ENCODE peak calls at places on chromosomes 11 and 22, in ten cellular contexts. O is activated T-helper 1 cell treated with anti-CD3 and anti-CD28 coated beads, Interleukin-2, amount 50 U/mL, for 16 hours; C is mesenteric fat pad; Q is activated naive CD8-positive, alpha-beta T cell treated with anti-CD3 and anti-CD28 coated beads, Interleukin-2, amount 50 U/mL, for 16 hours; B is K562; A is activated CD4-positive, alpha-beta memory T cell treated with anti-CD3 and anti-CD28 coated beads, Interleukin-2, amount 10 ng/mL, durations not matched to agents 7 days and 5 days; E is activated T-cell treated with anti-CD3 and anti-CD28 coated beads for 1 hour; T is activated CD4-positive, alpha-beta T cell treated with anti-CD3 and anti-CD28 coated beads, Interleukin-2, amount 50 U/mL, for 1 hour; L is posterior cingulate gyrus; R is adipocyte. V is an unnamed sample.

GRCh38 chr22:19728271-19728670 is 4.9 kb downstream of the GP1BB start:
- DNase-seq in O (no peak), C (no peak), Q (no peak), B (no peak), A (no peak), E (no peak), T (no peak), L (no peak), R (no peak), V (no peak)

GRCh38 chr22:29706991-29707390 is 12.8 kb upstream of the CABP7 start:
- DNase-seq in O (no peak), C (no peak), Q (no peak), B (no peak), A (no peak), E (no peak), T (no peak), L (no peak), R (no peak), V (no peak)

GRCh38 chr11:95354304-95354703 is 123.3 kb upstream of the SESN3 start:
- DNase-seq in O (no peak), C (no peak), Q (no peak), B (no peak), A (no peak), E (no peak), T (no peak), L (no peak), R (no peak), V (no peak)

GRCh38 chr11:69292221-69292648 is 1.7 kb upstream of the MYEOV start:
- DNase-seq in O (no peak), C (no peak), Q (no peak), B (peak; percentile 66), A (peak; percentile 61), E (peak; percentile 42), T (peak; percentile 58), L (no peak), R (peak; percentile 55), V (no peak)

GRCh38 chr22:27800250-27801131 is 1.1 kb downstream of the MN1 start:
- DNase-seq in O (no peak), C (no peak), Q (no peak), B (no peak), A (no peak), E (no peak), T (no peak), L (no peak), R (peak; percentile 77), V (no peak)

GRCh38 chr22:32720924-32721323 is 80.6 kb upstream of the TIMP3 start:
- DNase-seq in O (no peak), C (no peak), Q (no peak), B (no peak), A (no peak), E (no peak), T (no peak), L (no peak), R (peak; percentile 83), V (no peak)

GRCh38 chr11:94544582-94544831 is 786 bp downstream of the FUT4 start:
- DNase-seq in O (no peak), C (no peak), Q (no peak), B (no peak), A (no peak), E (no peak), T (no peak), L (no peak), R (no peak), V (no peak)

GRCh38 chr11:86805873-86806310 is 5.5 kb downstream of the PRSS23 start:
- DNase-seq in O (no peak), C (no peak), Q (no peak), B (no peak), A (peak; percentile 72), E (no peak), T (no peak), L (no peak), R (no peak), V (no peak)

GRCh38 chr22:20490183-20490940 is 5.2 kb downstream of the KLHL22 start:
- DNase-seq in O (no peak), C (no peak), Q (no peak), B (no peak), A (no peak), E (no peak), T (no peak), L (no peak), R (no peak), V (no peak)

GRCh38 chr11:86484164-86484794 is 109.6 kb downstream of the CCDC81 start:
- DNase-seq in O (no peak), C (no peak), Q (no peak), B (peak; percentile 66), A (no peak), E (no peak), T (no peak), L (no peak), R (peak; percentile 71), V (no peak)

GRCh38 chr11:134531331-134532135 is 119.5 kb upstream of the B3GAT1 start:
- DNase-seq in O (no peak), C (peak; percentile 88), Q (no peak), B (no peak), A (peak; percentile 9), E (no peak), T (no peak), L (no peak), R (no peak), V (no peak)

GRCh38 chr11:45333023-45333422 is 46.9 kb upstream of the SYT13 start:
- DNase-seq in O (no peak), C (no peak), Q (no peak), B (no peak), A (no peak), E (no peak), T (no peak), L (no peak), R (no peak), V (no peak)

GRCh38 chr11:13759050-13759449 is 90.6 kb downstream of the FAR1 start:
- DNase-seq in O (no peak), C (no peak), Q (no peak), B (no peak), A (no peak), E (no peak), T (no peak), L (no peak), R (no peak), V (no peak)

GRCh38 chr22:19810381-19811141 is 44.1 kb downstream of the GNB1L start:
- DNase-seq in O (no peak), C (peak; percentile 79), Q (no peak), B (no peak), A (no peak), E (no peak), T (no peak), L (no peak), R (peak; percentile 14), V (peak; percentile 6)

GRCh38 chr11:1988667-1989317 is 8.8 kb downstream of the H19 start:
- DNase-seq in O (no peak), C (no peak), Q (no peak), B (no peak), A (no peak), E (no peak), T (no peak), L (no peak), R (no peak), V (no peak)